ENCODE peak calls at places on chromosomes 1 and 21, in nine cellular contexts. Y is PC-3, W is HCT116, U is fibroblast of lung, T is colonic mucosa, R is neural progenitor cell, K is MM.1S, S is endodermal cell, N is K562. J is an unnamed sample.

GRCh38 chr1:37739222-37739621 is 25.7 kb downstream of the EPHA10 start:
- DNase-seq in Y (peak; percentile 96), W (peak; percentile 77), U (no peak), T (peak; percentile 69), R (no peak), K (peak; percentile 93), S (no peak), N (no peak), J (peak; percentile 85)

GRCh38 chr1:179921472-179921871 is 33.1 kb upstream of the CEP350 start:
- DNase-seq in Y (no peak), W (no peak), U (peak; percentile 26), T (no peak), R (peak; percentile 59), K (no peak), S (no peak), N (no peak), J (no peak)

GRCh38 chr1:165894591-165894990 is 67.2 kb downstream of the UCK2 start:
- DNase-seq in Y (peak; percentile 16), W (no peak), U (peak; percentile 32), T (no peak), R (no peak), K (no peak), S (peak; percentile 48), N (no peak), J (no peak)

GRCh38 chr1:112744019-112744578 is 29.0 kb upstream of the PPM1J start:
- DNase-seq in Y (no peak), W (no peak), U (peak; percentile 61), T (no peak), R (peak; percentile 68), K (no peak), S (peak; percentile 86), N (no peak), J (peak; percentile 57)

GRCh38 chr1:100279358-100279923 is 13.4 kb downstream of the RTCA start:
- DNase-seq in Y (no peak), W (no peak), U (no peak), T (no peak), R (no peak), K (no peak), S (no peak), N (no peak), J (no peak)

GRCh38 chr1:14017531-14017961 is 317.6 kb downstream of the PRDM2 start:
- DNase-seq in Y (peak; percentile 26), W (no peak), U (no peak), T (peak; percentile 18), R (peak; percentile 44), K (no peak), S (no peak), N (no peak), J (no peak)

GRCh38 chr1:156128749-156129682 is 14.5 kb downstream of the LMNA start:
- DNase-seq in Y (peak; percentile 37), W (no peak), U (peak; percentile 93), T (no peak), R (no peak), K (no peak), S (no peak), N (no peak), J (peak; percentile 58)

GRCh38 chr1:1144122-1144842 is 28.4 kb upstream of the C1orf159 start:
- DNase-seq in Y (no peak), W (no peak), U (no peak), T (peak; percentile 87), R (peak; percentile 41), K (peak; percentile 50), S (peak; percentile 73), N (no peak), J (no peak)

GRCh38 chr1:87765686-87766085 is 437.0 kb downstream of the LMO4 start:
- DNase-seq in Y (peak; percentile 1), W (no peak), U (no peak), T (no peak), R (no peak), K (no peak), S (no peak), N (no peak), J (peak; percentile 1)

GRCh38 chr1:31799196-31799894 is 16.5 kb downstream of the SPOCD1 start:
- DNase-seq in Y (no peak), W (no peak), U (no peak), T (no peak), R (no peak), K (no peak), S (peak; percentile 57), N (no peak), J (no peak)

GRCh38 chr1:36390411-36390810 is 4.7 kb upstream of the STK40 start:
- DNase-seq in Y (no peak), W (no peak), U (no peak), T (no peak), R (no peak), K (no peak), S (no peak), N (no peak), J (no peak)

GRCh38 chr1:234326493-234327366 is 46.5 kb upstream of the COA6 start:
- DNase-seq in Y (peak; percentile 81), W (peak; percentile 19), U (peak; percentile 33), T (peak; percentile 66), R (peak; percentile 80), K (peak; percentile 79), S (peak; percentile 93), N (peak; percentile 71), J (peak; percentile 55)

GRCh38 chr1:24933468-24933867 is 3.4 kb upstream of the RUNX3 start:
- DNase-seq in Y (no peak), W (no peak), U (no peak), T (no peak), R (no peak), K (no peak), S (no peak), N (no peak), J (no peak)
- H3K27me3 ChIP-seq in Y (peaks cover 33% of the 10 kb centered on the region), W (no peaks in the 10 kb centered on the region), U (peaks cover 40% of the 10 kb centered on the region), T (peaks cover 52% of the 10 kb centered on the region), R (peaks cover 72% of the 10 kb centered on the region), K (no peaks in the 10 kb centered on the region), S (peaks cover 71% of the 10 kb centered on the region), N (peaks cover 43% of the 10 kb centered on the region), J (peaks cover 63% of the 10 kb centered on the region)

GRCh38 chr21:44425307-44425894 is 29.9 kb upstream of the LRRC3 start:
- DNase-seq in Y (peak; percentile 70), W (peak; percentile 73), U (no peak), T (no peak), R (no peak), K (no peak), S (peak; percentile 43), N (no peak), J (peak; percentile 28)
- H3K9me3 ChIP-seq in Y (peaks cover 6% of the 10 kb centered on the region), W (peaks cover 6% of the 10 kb centered on the region), U (no peaks in the 10 kb centered on the region), T (no peaks in the 10 kb centered on the region), R (no peaks in the 10 kb centered on the region), K (no peaks in the 10 kb centered on the region), S (peaks cover 12% of the 10 kb centered on the region), N (no peaks in the 10 kb centered on the region), J (peaks cover 17% of the 10 kb centered on the region)

DNA sequence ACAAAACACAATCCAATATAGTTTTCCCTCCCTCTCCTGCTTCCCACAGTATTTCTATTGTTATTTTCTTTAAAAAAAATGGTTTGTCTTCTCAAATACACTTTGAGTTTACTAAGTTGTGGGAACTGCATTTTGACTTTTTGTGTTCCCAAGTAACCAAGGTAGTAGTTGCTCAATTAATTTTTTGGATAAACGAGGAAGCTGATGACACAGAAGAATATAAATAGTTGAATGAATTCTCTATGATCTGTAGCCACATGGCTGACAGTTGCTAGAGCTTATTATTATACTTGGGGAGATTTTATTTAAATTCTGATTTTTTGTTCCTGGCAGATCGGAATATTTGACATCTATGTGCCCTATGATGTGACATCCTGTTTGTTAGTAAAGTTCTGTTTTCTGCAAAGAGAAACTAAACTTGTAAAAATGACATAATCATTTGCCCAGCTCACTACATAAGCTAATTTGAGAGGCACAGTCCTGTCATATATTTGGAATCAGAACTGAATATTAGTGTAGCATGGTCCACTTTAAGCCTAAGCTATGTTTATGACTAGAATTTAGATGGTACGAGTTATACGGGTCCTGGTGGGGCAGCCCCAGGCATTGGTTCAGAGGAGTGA is 9.7 kb upstream of the LYST start:
- DNase-seq in Y (no peak), W (no peak), U (no peak), T (no peak), R (no peak), K (no peak), S (no peak), N (no peak), J (no peak)
- H3K9ac ChIP-seq in Y (no peak overlapping the region), W (no peak overlapping the region), U (no peak overlapping the region), T (no peak overlapping the region), R (no peak overlapping the region), K (no peak overlapping the region), S (no peak overlapping the region), N (no peak overlapping the region), J (no peak overlapping the region)

GRCh38 chr1:201114245-201115131 is 2.3 kb upstream of the CACNA1S start:
- DNase-seq in Y (peak; percentile 100), W (peak; percentile 89), U (peak; percentile 84), T (peak; percentile 93), R (peak; percentile 95), K (peak; percentile 89), S (peak; percentile 98), N (peak; percentile 85), J (peak; percentile 90)
- H3K27me3 ChIP-seq in Y (no peaks in the 10 kb centered on the region), W (no peaks in the 10 kb centered on the region), U (peaks cover 25% of the 10 kb centered on the region), T (peaks cover 5% of the 10 kb centered on the region), R (peaks cover 54% of the 10 kb centered on the region), K (no peaks in the 10 kb centered on the region), S (peaks cover 30% of the 10 kb centered on the region), N (peaks cover 20% of the 10 kb centered on the region), J (peaks cover 8% of the 10 kb centered on the region)

GRCh38 chr1:30267856-30268255 is 455.5 kb downstream of the MATN1 start:
- DNase-seq in Y (no peak), W (no peak), U (no peak), T (no peak), R (no peak), K (no peak), S (no peak), N (no peak), J (no peak)

GRCh38 chr1:30267046-30267445 is 456.3 kb downstream of the MATN1 start:
- DNase-seq in Y (no peak), W (no peak), U (no peak), T (no peak), R (no peak), K (no peak), S (peak; percentile 17), N (no peak), J (no peak)

GRCh38 chr1:30271401-30272287 is 451.7 kb downstream of the MATN1 start:
- DNase-seq in Y (no peak), W (no peak), U (no peak), T (no peak), R (no peak), K (no peak), S (peak; percentile 27), N (no peak), J (no peak)

GRCh38 chr1:30270468-30270867 is 452.9 kb downstream of the MATN1 start:
- DNase-seq in Y (no peak), W (no peak), U (no peak), T (no peak), R (no peak), K (no peak), S (peak; percentile 19), N (no peak), J (no peak)

GRCh38 chr1:30268923-30269666 is 454.3 kb downstream of the MATN1 start:
- DNase-seq in Y (no peak), W (no peak), U (no peak), T (no peak), R (no peak), K (no peak), S (peak; percentile 40), N (no peak), J (no peak)
- H3K9me3 ChIP-seq in Y (no peaks in the 10 kb centered on the region), W (no peaks in the 10 kb centered on the region), U (no peaks in the 10 kb centered on the region), T (no peaks in the 10 kb centered on the region), R (no peaks in the 10 kb centered on the region), K (no peaks in the 10 kb centered on the region), S (peaks cover 4% of the 10 kb centered on the region), N (no peaks in the 10 kb centered on the region), J (peaks cover 4% of the 10 kb centered on the region)

J was measured in trophoblast cell.